ENCODE peak calls at places on chromosomes 11 and 22, in five cellular contexts. K is A673, V is fibroblast of lung, W is GM23248, E is MM.1S. Y is an unnamed sample.

GRCh38 chr11:2975594-2975993 is 16.5 kb downstream of the NAP1L4 start:
- DNase-seq in K (peak), V (peak), W (peak), E (peak), Y (no peak)

GRCh38 chr11:7672960-7673723 is at the start of gene CYB5R2:
- DNase-seq in K (no peak), V (peak), W (peak), E (no peak), Y (no peak)

GRCh38 chr11:73257342-73258103 is 14.6 kb upstream of the P2RY6 start:
- DNase-seq in K (no peak), V (peak), W (peak), E (no peak), Y (peak)

GRCh38 chr22:49276567-49276966 is 551.1 kb downstream of the BRD1 start:
- DNase-seq in K (no peak), V (no peak), W (no peak), E (no peak), Y (no peak)

GRCh38 chr11:68255526-68255925 is 16.2 kb downstream of the C11orf24 start:
- DNase-seq in K (no peak), V (no peak), W (no peak), E (no peak), Y (no peak)

GRCh38 chr11:47469411-47470179 is 20.7 kb upstream of the RAPSN start:
- DNase-seq in K (no peak), V (peak), W (peak), E (no peak), Y (no peak)

GRCh38 chr11:111603633-111604130 is 1.4 kb downstream of the SIK2 start:
- DNase-seq in K (no peak), V (no peak), W (peak), E (no peak), Y (peak)

GRCh38 chr11:93487032-93487483 is 56.1 kb downstream of the SMCO4 start:
- DNase-seq in K (no peak), V (peak), W (no peak), E (no peak), Y (no peak)

GRCh38 chr11:118572914-118573550 is 823 bp downstream of the ARCN1 start:
- DNase-seq in K (peak), V (peak), W (peak), E (peak), Y (no peak)

GRCh38 chr11:29171350-29171950 is 845.4 kb downstream of the KCNA4 start:
- DNase-seq in K (no peak), V (no peak), W (peak), E (no peak), Y (no peak)

GRCh38 chr11:13963169-13963948 is 836 bp downstream of the SPON1 start:
- DNase-seq in K (no peak), V (peak), W (peak), E (no peak), Y (no peak)

GRCh38 chr11:13964771-13965074 is 2.2 kb downstream of the SPON1 start:
- DNase-seq in K (no peak), V (no peak), W (no peak), E (no peak), Y (no peak)

GRCh38 chr11:13963949-13964770 is 1.6 kb downstream of the SPON1 start:
- DNase-seq in K (no peak), V (no peak), W (peak), E (no peak), Y (no peak)

GRCh38 chr11:13962562-13963168 is at the start of gene SPON1:
- DNase-seq in K (peak), V (peak), W (peak), E (no peak), Y (no peak)

GRCh38 chr11:13962198-13962561 is 343 bp upstream of the SPON1 start:
- DNase-seq in K (no peak), V (no peak), W (no peak), E (no peak), Y (no peak)
- TF ChIP-seq EZH2 in K (no peak), V (no peak), W (peak), E (no peak), Y (no peak)

GRCh38 chr11:64000740-64001514 is 14.7 kb downstream of the OTUB1 start:
- DNase-seq in K (no peak), V (no peak), W (peak), E (no peak), Y (no peak)
- TF ChIP-seq EZH2 in K (no peak), V (no peak), W (no peak), E (no peak), Y (no peak)

GRCh38 chr11:57649826-57650738 is at the start of gene YPEL4:
- DNase-seq in K (peak), V (peak), W (peak), E (no peak), Y (no peak)

GRCh38 chr11:57646756-57647303 is 2.9 kb downstream of the YPEL4 start:
- DNase-seq in K (peak), V (no peak), W (no peak), E (no peak), Y (no peak)

GRCh38 chr11:57648791-57649735 is 649 bp downstream of the YPEL4 start:
- DNase-seq in K (peak), V (no peak), W (peak), E (peak), Y (no peak)

GRCh38 chr11:57647368-57647767 is 2.3 kb downstream of the YPEL4 start:
- DNase-seq in K (peak), V (no peak), W (peak), E (no peak), Y (no peak)

DNA sequence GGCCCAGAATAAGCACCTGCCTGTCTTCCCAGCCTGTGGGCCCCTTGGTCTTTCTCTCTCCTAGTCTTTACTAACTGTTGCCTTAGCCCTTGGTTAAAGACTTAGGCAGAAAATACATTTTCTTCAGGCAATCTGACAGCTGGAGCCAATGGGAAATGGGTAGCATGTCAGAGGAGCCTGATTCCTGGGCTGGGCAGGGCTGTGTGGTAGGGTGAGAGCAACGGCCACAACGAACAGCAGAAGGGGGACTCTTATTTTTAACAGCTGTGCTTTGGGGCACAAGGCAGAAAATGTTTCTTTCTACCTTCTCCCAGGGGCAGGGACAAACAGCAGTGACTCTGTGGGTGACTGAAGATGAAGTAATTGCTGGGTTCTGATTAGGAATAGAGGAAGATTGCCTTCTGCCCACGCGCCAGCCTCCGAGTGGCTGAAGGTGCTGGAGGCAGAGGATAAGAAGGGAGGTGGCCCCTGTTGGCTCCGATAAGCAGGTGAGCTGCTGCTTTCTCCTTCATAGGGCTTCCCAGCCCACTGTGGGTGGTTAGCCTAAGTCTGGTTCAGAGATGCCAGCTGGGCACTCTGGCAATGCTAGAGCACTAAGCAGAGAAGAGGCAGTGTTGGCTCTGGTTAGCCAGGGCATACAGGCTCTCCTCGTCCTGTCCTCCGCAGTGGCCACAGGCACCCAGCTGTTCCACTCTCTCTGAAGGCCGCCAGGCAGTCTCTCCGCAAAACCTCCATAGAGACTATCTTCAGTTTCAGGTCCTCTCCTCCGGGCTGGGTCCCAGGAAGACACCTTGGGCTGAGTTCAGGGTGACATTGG is 1.5 kb downstream of the YPEL4 start:
- DNase-seq in K (peak), V (no peak), W (peak), E (no peak), Y (no peak)
- TF ChIP-seq EZH2 in K (no peak), V (no peak), W (no peak), E (no peak), Y (no peak)

GRCh38 chr11:1549355-1550330 is 22.4 kb downstream of the DUSP8 start:
- DNase-seq in K (no peak), V (no peak), W (no peak), E (no peak), Y (no peak)

GRCh38 chr11:1546536-1547466 is 25.3 kb downstream of the DUSP8 start:
- DNase-seq in K (peak), V (peak), W (peak), E (peak), Y (no peak)

GRCh38 chr11:1547467-1548098 is 24.5 kb downstream of the DUSP8 start:
- DNase-seq in K (no peak), V (no peak), W (no peak), E (no peak), Y (no peak)

GRCh38 chr11:1546077-1546535 is 26.0 kb downstream of the DUSP8 start:
- DNase-seq in K (no peak), V (no peak), W (no peak), E (no peak), Y (no peak)

GRCh38 chr11:1548221-1549070 is 23.6 kb downstream of the DUSP8 start:
- DNase-seq in K (no peak), V (peak), W (peak), E (no peak), Y (peak)
- TF ChIP-seq EZH2 in K (no peak), V (no peak), W (no peak), E (no peak), Y (no peak)

GRCh38 chr11:13011366-13012036 is 2.4 kb downstream of the RASSF10 start:
- DNase-seq in K (no peak), V (no peak), W (no peak), E (no peak), Y (no peak)

GRCh38 chr11:13009921-13010736 is 1.0 kb downstream of the RASSF10 start:
- DNase-seq in K (peak), V (no peak), W (peak), E (no peak), Y (no peak)

GRCh38 chr11:13012037-13012693 is 3.0 kb downstream of the RASSF10 start:
- DNase-seq in K (no peak), V (no peak), W (no peak), E (no peak), Y (no peak)

GRCh38 chr11:13009476-13009920 is 382 bp downstream of the RASSF10 start:
- DNase-seq in K (no peak), V (no peak), W (peak), E (no peak), Y (no peak)

DNA sequence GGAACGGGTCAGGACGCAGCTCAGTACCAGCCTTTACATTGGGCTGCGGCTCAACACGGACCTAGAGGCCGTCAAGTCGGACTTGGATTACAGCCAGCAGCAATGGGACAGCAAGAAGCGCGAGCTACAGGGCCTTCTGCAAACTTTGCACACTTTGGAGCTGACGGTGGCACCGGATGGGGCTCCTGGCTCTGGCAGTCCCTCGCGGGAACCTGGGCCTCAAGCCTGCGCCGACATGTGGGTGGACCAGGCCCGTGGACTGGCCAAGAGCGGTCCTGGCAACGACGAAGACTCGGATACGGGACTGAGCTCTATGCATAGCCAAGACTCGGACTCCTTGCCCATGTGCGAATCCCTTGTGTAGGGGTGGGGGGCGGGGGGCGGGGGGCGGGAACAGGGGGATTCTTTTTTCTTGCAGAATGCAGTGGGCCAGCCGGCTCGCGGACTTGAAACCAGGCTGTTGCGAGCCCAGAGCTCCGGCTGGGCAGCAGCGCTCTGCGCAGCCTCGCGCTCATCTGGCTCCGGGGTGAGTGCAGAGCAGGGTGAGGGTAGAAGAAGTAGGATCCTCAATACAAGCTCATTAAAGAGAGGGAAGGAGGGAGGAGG is 1.7 kb downstream of the RASSF10 start:
- DNase-seq in K (no peak), V (no peak), W (peak), E (no peak), Y (no peak)
- TF ChIP-seq EZH2 in K (no peak), V (no peak), W (no peak), E (no peak), Y (no peak)

GRCh38 chr11:82972103-82972502 is 70.6 kb downstream of the DDIAS start:
- DNase-seq in K (no peak), V (no peak), W (no peak), E (no peak), Y (no peak)

GRCh38 chr11:82969811-82970210 is 68.3 kb downstream of the DDIAS start:
- DNase-seq in K (no peak), V (no peak), W (no peak), E (peak), Y (no peak)

GRCh38 chr11:82975882-82976281 is 74.3 kb downstream of the DDIAS start:
- DNase-seq in K (no peak), V (no peak), W (no peak), E (no peak), Y (no peak)

GRCh38 chr11:82976786-82977185 is 75.2 kb downstream of the DDIAS start:
- DNase-seq in K (no peak), V (no peak), W (no peak), E (no peak), Y (no peak)

DNA sequence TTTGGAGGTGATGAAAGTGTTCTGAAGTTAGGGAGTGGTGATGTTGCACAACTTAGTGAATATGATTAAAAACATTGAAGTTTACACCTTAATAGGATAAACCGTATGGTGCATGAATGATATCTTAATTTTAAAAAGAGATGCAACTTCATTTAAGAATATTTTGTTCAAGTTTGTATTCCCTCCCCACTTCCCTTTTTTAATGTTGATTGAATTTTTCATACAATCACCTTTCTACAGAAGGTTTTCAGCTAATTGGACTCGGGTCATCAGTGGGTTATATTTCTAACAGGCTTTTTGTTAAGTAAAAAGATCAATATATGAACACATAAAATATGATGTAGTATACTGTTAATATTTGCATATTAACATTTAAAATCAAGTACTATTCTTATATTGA is 72.6 kb downstream of the DDIAS start:
- DNase-seq in K (no peak), V (no peak), W (no peak), E (no peak), Y (no peak)
- TF ChIP-seq EZH2 in K (no peak), V (no peak), W (no peak), E (no peak), Y (no peak)

DNA sequence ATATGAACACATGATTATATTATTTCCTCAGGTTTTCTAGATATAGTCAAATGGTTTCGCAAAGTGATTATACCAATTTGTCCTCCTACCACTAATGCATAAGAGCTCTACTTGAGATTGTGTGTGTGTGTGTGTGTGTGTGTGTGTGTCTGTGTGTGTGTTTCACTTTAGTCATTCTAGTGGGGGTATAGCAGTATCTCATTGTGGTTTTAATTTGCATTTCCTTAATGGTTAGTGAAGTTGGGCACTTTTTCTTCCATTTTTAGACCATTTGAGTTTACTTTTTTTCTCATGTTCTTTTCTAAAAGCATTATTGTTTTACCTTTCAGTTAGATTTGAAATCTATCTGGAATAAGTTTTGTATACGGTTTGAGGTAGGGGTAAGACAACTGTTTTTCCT is 12.9 kb downstream of the CAPN5 start:
- DNase-seq in K (no peak), V (no peak), W (no peak), E (peak), Y (no peak)
- TF ChIP-seq EZH2 in K (no peak), V (no peak), W (no peak), E (no peak), Y (no peak)

GRCh38 chr11:78344114-78344513 is 73.5 kb downstream of the GAB2 start:
- DNase-seq in K (no peak), V (no peak), W (peak), E (no peak), Y (no peak)
- TF ChIP-seq EZH2 in K (no peak), V (no peak), W (no peak), E (no peak), Y (no peak)